ENCODE peak calls at places on chromosomes 11 and 22, in four cellular contexts. T, F, L and J are unnamed samples.

GRCh38 chr22:16699336-16699735 is 106.7 kb upstream of the CCT8L2 start:
- DNase-seq in T (no peak), F (no peak), L (no peak), J (no peak)

GRCh38 chr11:43278302-43278956 is 33.4 kb upstream of the API5 start:
- DNase-seq in T (no peak), F (peak; percentile 48), L (peak; percentile 16), J (no peak)

GRCh38 chr11:27563201-27563600 is 56.6 kb upstream of the LIN7C start:
- DNase-seq in T (no peak), F (peak; percentile 57), L (peak; percentile 43), J (no peak)

GRCh38 chr11:5922749-5923426 is 19.2 kb upstream of the OR56A3 start:
- DNase-seq in T (no peak), F (peak; percentile 2), L (no peak), J (no peak)

GRCh38 chr22:39496131-39496838 is 5.8 kb upstream of the MIEF1 start:
- DNase-seq in T (no peak), F (peak; percentile 85), L (peak; percentile 55), J (no peak)

GRCh38 chr11:15113381-15113780 is 1.3 kb upstream of the INSC start:
- DNase-seq in T (no peak), F (no peak), L (no peak), J (no peak)

GRCh38 chr11:45163956-45164575 is 17.6 kb downstream of the PRDM11 start:
- DNase-seq in T (no peak), F (no peak), L (peak; percentile 25), J (no peak)

GRCh38 chr11:96254087-96254486 is 88.9 kb downstream of the MAML2 start:
- DNase-seq in T (no peak), F (peak; percentile 90), L (peak; percentile 77), J (no peak)

GRCh38 chr11:115613986-115614625 is 109.9 kb upstream of the CADM1 start:
- DNase-seq in T (peak; percentile 12), F (peak; percentile 6), L (peak; percentile 63), J (no peak)

GRCh38 chr22:22810018-22810427 is 77.6 kb upstream of the IGLL5 start:
- DNase-seq in T (no peak), F (no peak), L (no peak), J (no peak)

GRCh38 chr11:134667505-134667904 is 255.5 kb upstream of the B3GAT1 start:
- DNase-seq in T (no peak), F (no peak), L (no peak), J (no peak)

GRCh38 chr11:11607772-11608171 is 14.0 kb downstream of the GALNT18 start:
- DNase-seq in T (no peak), F (no peak), L (no peak), J (no peak)

GRCh38 chr11:2534957-2535672 is 90.3 kb downstream of the KCNQ1 start:
- DNase-seq in T (no peak), F (no peak), L (no peak), J (no peak)

GRCh38 chr22:45226681-45227186 is 14.0 kb downstream of the KIAA0930 start:
- DNase-seq in T (no peak), F (no peak), L (no peak), J (no peak)

GRCh38 chr11:15118431-15118830 is 3.7 kb downstream of the INSC start:
- DNase-seq in T (no peak), F (no peak), L (no peak), J (no peak)

GRCh38 chr11:10409207-10409661 is 45.8 kb upstream of the AMPD3 start:
- DNase-seq in T (no peak), F (no peak), L (no peak), J (no peak)

GRCh38 chr11:15472405-15472799 is 357.7 kb downstream of the INSC start:
- DNase-seq in T (no peak), F (no peak), L (no peak), J (no peak)

GRCh38 chr22:36116127-36116526 is 44.4 kb downstream of the APOL3 start:
- DNase-seq in T (no peak), F (no peak), L (no peak), J (no peak)

GRCh38 chr11:74288911-74289310 is 22.5 kb downstream of the P4HA3 start:
- DNase-seq in T (no peak), F (peak; percentile 71), L (peak; percentile 27), J (no peak)

GRCh38 chr11:7413961-7414728 is 71.2 kb upstream of the OLFML1 start:
- DNase-seq in T (no peak), F (no peak), L (no peak), J (peak; percentile 18)

GRCh38 chr22:44360686-44361381 is 48.1 kb upstream of the SHISAL1 start:
- DNase-seq in T (peak; percentile 47), F (peak; percentile 37), L (peak; percentile 71), J (peak; percentile 93)

GRCh38 chr11:59582006-59582405 is 33.6 kb downstream of the OSBP start:
- DNase-seq in T (no peak), F (no peak), L (no peak), J (no peak)

GRCh38 chr11:84249344-84250135 is 963.4 kb upstream of the CCDC90B start:
- DNase-seq in T (no peak), F (peak; percentile 48), L (peak; percentile 12), J (no peak)

GRCh38 chr22:49770454-49771265 is 57.0 kb downstream of the BRD1 start:
- DNase-seq in T (no peak), F (no peak), L (no peak), J (no peak)

GRCh38 chr22:17370036-17370765 is 941 bp downstream of the CECR2 start:
- DNase-seq in T (no peak), F (no peak), L (no peak), J (no peak)

GRCh38 chr22:44086759-44087158 is 62.7 kb downstream of the PARVB start:
- DNase-seq in T (no peak), F (no peak), L (no peak), J (no peak)

GRCh38 chr11:64619811-64620285 is 28.8 kb downstream of the SLC22A12 start:
- DNase-seq in T (peak; percentile 6), F (peak; percentile 82), L (peak; percentile 16), J (no peak)

GRCh38 chr11:47257518-47258316 is at the start of gene NR1H3:
- DNase-seq in T (peak; percentile 55), F (peak; percentile 81), L (peak; percentile 59), J (no peak)

GRCh38 chr11:69382131-69383128 is 88.5 kb downstream of the MYEOV start:
- DNase-seq in T (no peak), F (peak; percentile 36), L (no peak), J (no peak)

GRCh38 chr11:16862733-16863132 is 124.3 kb downstream of the C11orf58 start:
- DNase-seq in T (peak; percentile 31), F (peak; percentile 13), L (no peak), J (no peak)

GRCh38 chr11:26073646-26074045 is 258.3 kb upstream of the ANO3 start:
- DNase-seq in T (no peak), F (no peak), L (no peak), J (no peak)

GRCh38 chr22:22241554-22241898 is 3.1 kb upstream of the VPREB1 start:
- DNase-seq in T (no peak), F (no peak), L (no peak), J (no peak)

GRCh38 chr11:126051117-126051516 is 11.5 kb downstream of the CDON start:
- DNase-seq in T (no peak), F (no peak), L (no peak), J (no peak)
- TF ChIP-seq CTCF in T (no peak), F (no peak), L (no peak), J (no peak)

GRCh38 chr11:119297938-119298337 is 19.0 kb downstream of the MCAM start:
- DNase-seq in T (no peak), F (peak; percentile 45), L (no peak), J (no peak)

GRCh38 chr11:119298726-119299125 is 18.2 kb downstream of the MCAM start:
- DNase-seq in T (no peak), F (no peak), L (no peak), J (no peak)

GRCh38 chr11:119290894-119291497 is 25.9 kb downstream of the MCAM start:
- DNase-seq in T (no peak), F (peak; percentile 7), L (no peak), J (no peak)

GRCh38 chr11:119293461-119293860 is 23.5 kb downstream of the MCAM start:
- DNase-seq in T (no peak), F (no peak), L (no peak), J (no peak)

DNA sequence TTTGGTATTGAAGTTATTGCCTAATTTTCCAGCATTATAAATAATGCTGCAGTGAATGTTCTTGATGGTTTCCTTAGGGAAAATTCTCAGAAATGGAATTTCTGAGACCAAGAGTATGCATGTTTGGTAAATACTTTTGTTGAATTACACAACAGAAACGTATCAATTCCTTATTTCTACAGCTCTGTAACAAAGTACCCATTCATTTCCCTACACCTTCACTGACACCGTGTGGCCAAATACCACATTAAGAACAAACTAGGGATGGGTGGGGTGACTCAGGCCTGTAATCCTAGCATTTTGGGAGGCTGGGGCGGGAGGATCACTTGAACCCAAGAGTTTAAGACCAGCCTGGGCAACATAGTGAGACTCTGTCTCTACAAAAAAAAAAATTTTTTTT is 21.8 kb downstream of the MCAM start:
- DNase-seq in T (no peak), F (no peak), L (no peak), J (peak; percentile 14)
- TF ChIP-seq CTCF in T (no peak), F (peak; percentile 21), L (no peak), J (no peak)

GRCh38 chr11:65911682-65912568 is 6.9 kb downstream of the C11orf68 start:
- DNase-seq in T (no peak), F (peak; percentile 50), L (peak; percentile 73), J (peak; percentile 75)
- TF ChIP-seq CTCF in T (peak; percentile 19), F (peak; percentile 16), L (peak; percentile 32), J (peak; percentile 50)

DNA sequence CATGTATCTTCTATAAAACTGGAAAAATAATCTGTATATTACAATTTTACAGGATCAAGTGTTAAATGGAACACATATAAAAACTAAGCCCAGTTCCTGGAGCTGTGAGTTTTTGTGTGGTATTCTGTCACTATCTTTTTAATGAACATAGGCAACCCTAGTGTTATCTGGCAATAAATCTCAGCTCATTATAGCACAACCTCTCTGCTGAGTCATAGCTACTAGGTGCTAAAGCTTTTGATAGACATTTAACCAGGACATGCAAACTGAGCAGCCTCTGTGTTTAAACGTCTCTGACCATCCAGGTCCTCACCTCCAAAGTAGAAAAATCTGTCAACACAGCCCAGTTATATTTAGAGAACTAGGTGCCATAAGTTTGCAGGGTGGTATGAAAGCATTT is 91.0 kb upstream of the CARD18 start:
- DNase-seq in T (no peak), F (no peak), L (no peak), J (no peak)
- TF ChIP-seq CTCF in T (no peak), F (no peak), L (no peak), J (no peak)